ENCODE peak calls at places on chromosomes 7 and 10, in six cellular contexts. T is lower lobe of right lung; G is IMR-90; P is mesendoderm; K is CD8-positive, alpha-beta memory T cell; B is suprapubic skin. D is an unnamed sample.

GRCh38 chr7:1607686-1608085 is 37.9 kb upstream of the PSMG3 start:
- DNase-seq in P (peak; percentile 22), G (no peak), K (no peak), T (no peak), B (no peak), D (no peak)

GRCh38 chr7:8303904-8304528 is 42.0 kb upstream of the ICA1 start:
- DNase-seq in G (no peak), K (no peak), B (no peak), P (no peak), T (no peak), D (no peak)

GRCh38 chr10:107687702-107688101 is 523.2 kb upstream of the SORCS1 start:
- DNase-seq in B (no peak), G (no peak), P (no peak), T (no peak), K (no peak), D (peak; percentile 46)

GRCh38 chr7:22267989-22268615 is 88.9 kb downstream of the RAPGEF5 start:
- DNase-seq in P (no peak), B (no peak), K (no peak), T (no peak), G (no peak), D (no peak)

GRCh38 chr10:124095096-124095495 is 1.7 kb upstream of the CHST15 start:
- DNase-seq in K (no peak), B (no peak), P (no peak), T (peak; percentile 29), G (no peak), D (no peak)

GRCh38 chr10:33377658-33378025 is 43.2 kb upstream of the NRP1 start:
- DNase-seq in T (no peak), P (no peak), B (no peak), K (no peak), G (peak; percentile 48), D (peak; percentile 44)

GRCh38 chr10:1162481-1163203 is 106.5 kb downstream of the WDR37 start:
- DNase-seq in P (no peak), K (no peak), G (no peak), B (no peak), T (no peak), D (no peak)

GRCh38 chr7:36661135-36661840 is 63.0 kb downstream of the AOAH start:
- DNase-seq in G (peak; percentile 26), P (peak; percentile 84), B (no peak), T (no peak), K (no peak), D (peak; percentile 71)

GRCh38 chr10:133190225-133190624 is 30.2 kb downstream of the KNDC1 start:
- DNase-seq in K (no peak), G (no peak), P (no peak), B (no peak), T (no peak), D (no peak)

GRCh38 chr7:106866298-106867281 is 1.5 kb downstream of the PIK3CG start:
- DNase-seq in B (no peak), G (no peak), P (no peak), K (no peak), T (no peak), D (no peak)

GRCh38 chr10:43671659-43672555 is 23.2 kb upstream of the ZNF32 start:
- DNase-seq in P (peak; percentile 86), T (no peak), K (peak; percentile 40), B (no peak), G (peak; percentile 75), D (peak; percentile 64)

GRCh38 chr10:122122493-122122892 is 133.5 kb downstream of the TACC2 start:
- DNase-seq in K (no peak), B (no peak), G (no peak), P (no peak), T (no peak), D (no peak)

GRCh38 chr10:133209641-133210040 is 20.4 kb upstream of the UTF1 start:
- DNase-seq in B (no peak), T (no peak), K (no peak), P (no peak), G (no peak), D (no peak)

GRCh38 chr10:50231515-50232260 is 19.6 kb downstream of the ASAH2 start:
- DNase-seq in G (no peak), K (no peak), B (no peak), T (no peak), P (no peak), D (no peak)
- H3K4me3 ChIP-seq in G (no peak overlapping the region), K (no peak overlapping the region), B (no peak overlapping the region), T (no peak overlapping the region), P (no peak overlapping the region), D (no peak overlapping the region)

DNA sequence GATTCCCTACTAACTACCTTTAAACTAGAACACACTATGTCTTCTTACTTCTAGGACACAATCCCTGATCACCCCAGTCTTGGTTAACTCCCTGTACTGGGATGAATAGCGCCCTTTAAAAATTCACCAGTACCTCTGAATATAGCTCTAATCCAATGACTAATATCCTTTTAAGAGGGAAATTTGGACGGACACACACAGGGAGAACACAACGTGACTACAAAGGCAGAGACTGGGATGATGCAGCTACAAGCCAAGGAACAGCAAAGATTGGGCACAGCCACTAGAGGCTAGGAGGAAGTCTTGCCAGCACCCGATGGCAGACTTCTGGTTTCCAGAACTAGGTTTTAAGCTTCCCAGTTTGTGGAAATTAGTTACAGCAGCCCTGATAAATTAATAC is 81.4 kb downstream of the MALSU1 start:
- DNase-seq in T (no peak), K (no peak), G (no peak), P (no peak), B (no peak), D (no peak)
- H3K4me3 ChIP-seq in T (no peak overlapping the region), K (no peak overlapping the region), G (no peak overlapping the region), P (no peak overlapping the region), B (no peak overlapping the region), D (no peak overlapping the region)

DNA sequence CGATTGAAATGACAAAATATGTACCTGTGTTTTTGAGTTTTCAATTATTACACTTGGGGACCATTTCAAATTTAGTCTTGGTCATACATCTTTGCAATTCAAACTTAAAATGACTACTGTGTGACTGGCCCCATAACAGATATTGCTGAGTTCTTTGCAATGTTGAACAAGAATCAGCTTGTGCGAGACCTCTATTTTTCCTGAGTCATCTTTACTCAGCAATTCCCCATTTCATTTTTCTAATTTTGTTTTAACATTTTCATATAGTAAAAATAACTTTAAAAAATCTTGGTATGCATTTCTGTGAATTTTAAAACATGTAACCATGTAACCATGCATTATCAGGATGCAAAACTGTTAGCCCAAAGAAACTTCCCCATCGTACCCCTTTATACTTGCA is 678.1 kb downstream of the ANKRD7 start:
- DNase-seq in B (no peak), T (no peak), P (no peak), G (no peak), K (no peak), D (peak; percentile 63)
- H3K4me3 ChIP-seq in B (no peak overlapping the region), T (no peak overlapping the region), P (no peak overlapping the region), G (no peak overlapping the region), K (no peak overlapping the region), D (no peak overlapping the region)

GRCh38 chr7:51786284-51786683 is 469.7 kb upstream of the COBL start:
- DNase-seq in B (no peak), G (no peak), K (no peak), T (no peak), P (no peak), D (no peak)
- H3K4me3 ChIP-seq in B (no peak overlapping the region), G (no peak overlapping the region), K (no peak overlapping the region), T (no peak overlapping the region), P (no peak overlapping the region), D (no peak overlapping the region)

GRCh38 chr7:119483364-119483763 is 789.6 kb upstream of the KCND2 start:
- DNase-seq in P (no peak), K (no peak), G (no peak), B (no peak), T (no peak), D (no peak)

GRCh38 chr7:119482671-119483070 is 790.3 kb upstream of the KCND2 start:
- DNase-seq in K (no peak), P (peak; percentile 48), G (no peak), B (no peak), T (no peak), D (no peak)

DNA sequence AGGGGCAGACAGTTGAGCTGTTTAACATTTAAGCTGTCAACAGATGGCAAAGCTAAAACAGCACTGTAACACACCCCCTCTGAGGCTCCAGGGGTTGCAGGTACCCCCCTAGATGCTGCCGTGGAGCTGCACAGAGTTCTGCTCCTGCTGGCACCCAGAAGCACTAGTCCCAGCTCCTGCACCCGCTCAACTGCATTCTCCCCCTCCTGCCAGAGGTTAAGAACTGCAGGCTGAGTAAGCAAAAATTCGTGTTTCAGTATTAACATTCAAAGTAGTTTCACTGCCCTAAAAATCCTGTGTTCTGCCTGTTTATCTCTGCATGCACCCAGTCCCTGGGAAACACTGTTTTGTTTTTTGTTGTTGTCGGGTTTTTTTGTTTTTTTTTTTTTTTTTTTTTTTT is 790.8 kb upstream of the KCND2 start:
- DNase-seq in G (no peak), B (no peak), T (no peak), P (peak; percentile 82), K (no peak), D (peak; percentile 48)
- H3K4me3 ChIP-seq in G (no peak overlapping the region), B (no peak overlapping the region), T (no peak overlapping the region), P (no peak overlapping the region), K (no peak overlapping the region), D (no peak overlapping the region)

DNA sequence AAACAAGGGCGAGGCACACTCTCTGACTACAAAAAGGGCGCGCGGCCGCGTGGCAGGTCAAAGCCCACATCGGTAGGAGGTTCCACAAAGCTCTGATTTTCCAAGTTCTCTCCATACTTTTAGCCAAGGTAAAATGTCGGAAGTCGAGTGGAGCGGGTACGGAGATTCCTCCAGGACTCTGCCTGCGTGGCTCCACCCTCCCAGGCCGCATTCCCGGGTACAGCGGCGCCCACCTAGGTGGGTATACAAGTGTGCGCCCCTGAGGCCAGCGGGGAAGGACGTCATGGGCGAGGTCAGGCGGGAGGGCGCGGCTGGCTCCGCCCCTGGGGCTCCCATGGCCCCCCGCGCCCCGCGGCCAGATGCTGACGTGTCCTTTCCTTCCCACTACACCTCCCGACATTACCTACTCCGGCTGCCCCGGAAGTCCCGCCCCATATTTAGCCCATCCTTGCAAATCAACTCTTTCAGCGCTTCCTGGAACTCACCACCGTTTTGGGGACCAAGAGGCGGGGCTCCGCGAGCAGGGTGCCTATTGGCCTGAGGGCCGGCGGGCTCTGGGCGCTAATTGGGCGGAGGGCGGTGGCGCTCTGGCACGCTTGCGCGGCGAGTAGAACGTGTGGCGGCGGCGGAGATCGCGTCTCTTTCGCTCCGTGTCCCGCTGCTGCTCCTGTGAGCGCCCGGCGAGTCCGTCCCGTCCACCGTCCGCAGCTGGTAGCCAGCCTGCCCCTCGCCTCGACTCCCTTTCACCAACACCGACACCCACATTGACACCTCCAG is at the start of gene SND1:
- DNase-seq in G (peak; percentile 99), T (peak; percentile 100), P (peak; percentile 100), K (peak; percentile 99), B (peak; percentile 100), D (peak; percentile 100)
- H3K4me3 ChIP-seq in G (peak within 1 kb of the TSS; percentile 91), T (peak within 1 kb of the TSS; percentile 86), P (peak within 1 kb of the TSS; percentile 99), K (peak within 1 kb of the TSS; percentile 95), B (peak within 1 kb of the TSS; percentile 73), D (peak within 1 kb of the TSS; percentile 93)

GRCh38 chr7:39192476-39192875 is 214.8 kb downstream of the POU6F2 start:
- DNase-seq in T (no peak), B (no peak), K (no peak), P (peak; percentile 54), G (no peak), D (no peak)
- H3K4me3 ChIP-seq in T (no peak overlapping the region), B (no peak overlapping the region), K (no peak overlapping the region), P (no peak overlapping the region), G (no peak overlapping the region), D (no peak overlapping the region)